ENCODE peak calls at places on chromosomes 2 and 18, in eight cellular contexts. Y is tibial nerve, L is ovary, U is A549, P is sigmoid colon, E is GM12878, H is suprapubic skin, Z is SK-N-SH. Q is an unnamed sample.

GRCh38 chr2:20450201-20451108 is 3.6 kb downstream of the RHOB start:
- DNase-seq in Y (peak), L (peak), U (peak), P (peak), E (no peak), H (peak), Z (peak), Q (peak)

GRCh38 chr2:108323619-108324018 is 34.9 kb downstream of the SULT1C2 start:
- DNase-seq in Y (no peak), L (no peak), U (no peak), P (no peak), E (no peak), H (no peak), Z (no peak), Q (no peak)

GRCh38 chr2:44770221-44771187 is 171.0 kb upstream of the SIX3 start:
- DNase-seq in Y (no peak), L (no peak), U (no peak), P (no peak), E (no peak), H (no peak), Z (peak), Q (no peak)

GRCh38 chr2:67684991-67685390 is 287.9 kb downstream of the ETAA1 start:
- DNase-seq in Y (no peak), L (no peak), U (no peak), P (no peak), E (no peak), H (no peak), Z (no peak), Q (no peak)

GRCh38 chr18:5295231-5295920 is at the start of gene ZBTB14:
- DNase-seq in Y (peak), L (peak), U (peak), P (peak), E (no peak), H (no peak), Z (peak), Q (peak)

GRCh38 chr2:74293191-74294065 is 49.8 kb downstream of the SLC4A5 start:
- DNase-seq in Y (no peak), L (no peak), U (no peak), P (no peak), E (no peak), H (no peak), Z (no peak), Q (no peak)

GRCh38 chr2:231033147-231034132 is 3.9 kb upstream of the C2orf72 start:
- DNase-seq in Y (no peak), L (no peak), U (no peak), P (no peak), E (no peak), H (no peak), Z (no peak), Q (no peak)

GRCh38 chr2:5433855-5434254 is 258.3 kb upstream of the SOX11 start:
- DNase-seq in Y (no peak), L (no peak), U (no peak), P (no peak), E (no peak), H (no peak), Z (no peak), Q (no peak)

DNA sequence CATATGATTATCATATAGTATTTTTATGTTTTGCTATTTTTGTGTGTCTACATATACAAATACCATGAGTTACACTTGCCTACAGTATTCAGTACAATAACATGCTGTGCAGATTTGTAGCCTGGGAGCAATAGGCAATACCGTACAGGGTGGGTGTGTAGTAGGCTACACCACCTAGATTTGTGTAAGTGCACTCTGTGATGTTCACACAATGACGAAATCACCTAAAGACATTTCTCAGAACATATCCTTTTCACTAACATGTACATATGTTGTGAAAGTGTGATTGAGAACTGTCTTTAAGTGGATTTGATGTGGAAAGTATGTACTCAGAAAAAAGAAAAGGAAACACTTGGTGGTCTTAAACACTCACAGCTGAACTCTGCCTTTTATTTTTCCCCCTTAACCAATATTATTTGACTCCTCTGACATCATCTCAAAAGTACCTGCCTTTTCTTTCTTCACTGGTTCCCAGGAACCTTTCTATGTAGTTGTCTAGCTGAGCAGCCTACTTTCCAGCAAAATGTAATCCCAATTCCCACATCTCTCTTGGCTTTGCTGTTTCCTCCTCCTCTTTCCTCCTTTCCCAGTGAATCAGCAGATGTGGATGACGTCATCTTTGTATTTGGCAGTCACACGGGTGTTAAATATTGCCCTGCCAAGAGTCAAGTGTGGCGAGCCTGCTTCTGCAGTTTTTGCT is 47.7 kb downstream of the OSBPL6 start:
- DNase-seq in Y (peak), L (peak), U (peak), P (peak), E (no peak), H (no peak), Z (peak), Q (peak)
- TF ChIP-seq EP300 in Y (no peak), L (no peak), U (no peak), P (no peak), E (no peak), H (no peak), Z (peak), Q (peak)

GRCh38 chr2:105934467-105934866 is 189.8 kb downstream of the NCK2 start:
- DNase-seq in Y (no peak), L (no peak), U (no peak), P (no peak), E (no peak), H (no peak), Z (no peak), Q (no peak)
- TF ChIP-seq EP300 in Y (no peak), L (no peak), U (no peak), P (no peak), E (no peak), H (no peak), Z (no peak), Q (no peak)

GRCh38 chr2:71591044-71591443 is 137.7 kb downstream of the DYSF start:
- DNase-seq in Y (no peak), L (no peak), U (no peak), P (no peak), E (no peak), H (no peak), Z (no peak), Q (no peak)

GRCh38 chr2:71588497-71588896 is 135.1 kb downstream of the DYSF start:
- DNase-seq in Y (no peak), L (no peak), U (no peak), P (no peak), E (no peak), H (no peak), Z (no peak), Q (no peak)

GRCh38 chr2:71595549-71595948 is 142.2 kb downstream of the DYSF start:
- DNase-seq in Y (no peak), L (no peak), U (no peak), P (no peak), E (no peak), H (no peak), Z (no peak), Q (no peak)

GRCh38 chr2:71589763-71590162 is 136.4 kb downstream of the DYSF start:
- DNase-seq in Y (no peak), L (no peak), U (no peak), P (no peak), E (no peak), H (no peak), Z (no peak), Q (no peak)

DNA sequence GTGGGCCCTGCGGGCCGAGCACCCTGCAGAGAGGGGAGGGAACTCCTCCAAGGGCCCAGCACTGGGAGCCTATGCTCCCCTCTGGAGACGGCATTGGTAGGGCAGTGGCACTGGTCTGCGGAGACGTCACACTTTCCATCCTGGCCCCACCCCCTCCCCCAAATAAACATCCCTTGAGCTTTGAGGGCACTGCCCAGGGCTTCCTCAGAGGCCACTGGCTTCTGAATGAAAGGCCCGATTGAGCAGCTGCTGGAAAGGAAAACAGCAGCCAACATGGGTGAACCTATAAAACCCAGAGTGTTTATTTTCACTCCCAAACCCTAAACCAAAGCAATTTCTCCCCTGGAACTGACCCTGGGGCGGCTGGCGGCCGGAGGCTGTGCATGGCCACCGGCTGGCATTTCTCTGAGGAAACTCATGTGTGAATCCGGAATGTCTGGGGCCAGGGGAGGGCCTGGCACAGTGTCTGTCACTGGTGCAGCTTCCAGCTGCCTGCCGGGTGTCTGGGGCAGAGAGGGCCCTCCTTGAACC is 138.9 kb downstream of the DYSF start:
- DNase-seq in Y (no peak), L (no peak), U (no peak), P (no peak), E (no peak), H (no peak), Z (no peak), Q (no peak)
- TF ChIP-seq EP300 in Y (no peak), L (no peak), U (no peak), P (no peak), E (no peak), H (no peak), Z (no peak), Q (no peak)

GRCh38 chr2:222355860-222356259 is 57.1 kb upstream of the PAX3 start:
- DNase-seq in Y (no peak), L (no peak), U (no peak), P (no peak), E (no peak), H (no peak), Z (peak), Q (no peak)

GRCh38 chr2:222358876-222359275 is 60.1 kb upstream of the PAX3 start:
- DNase-seq in Y (peak), L (no peak), U (no peak), P (no peak), E (no peak), H (no peak), Z (no peak), Q (no peak)

GRCh38 chr2:222360146-222360545 is 61.3 kb upstream of the PAX3 start:
- DNase-seq in Y (no peak), L (no peak), U (no peak), P (no peak), E (no peak), H (no peak), Z (no peak), Q (no peak)

GRCh38 chr2:222360997-222361396 is 62.2 kb upstream of the PAX3 start:
- DNase-seq in Y (no peak), L (no peak), U (no peak), P (no peak), E (no peak), H (no peak), Z (peak), Q (no peak)

GRCh38 chr2:222357930-222358329 is 59.1 kb upstream of the PAX3 start:
- DNase-seq in Y (no peak), L (no peak), U (no peak), P (no peak), E (no peak), H (no peak), Z (no peak), Q (no peak)
- TF ChIP-seq EP300 in Y (no peak), L (no peak), U (no peak), P (no peak), E (no peak), H (no peak), Z (no peak), Q (no peak)

Q was measured in stomach.